ENCODE peak calls at places on chromosomes 2 and 18, in six cellular contexts. S is A673, M is colonic mucosa, B is heart right ventricle, D is breast epithelium, P is HepG2. E is an unnamed sample. For H3K27me3 and H3K4me1, the result is how much of the 10 kb centered on the place peaks cover.

GRCh38 chr18:9642799-9643445 is 28.6 kb upstream of the PPP4R1 start:
- DNase-seq in S (peak), M (no peak), B (no peak), D (no peak), P (no peak), E (no peak)

GRCh38 chr2:8334866-8335325 is 347.0 kb upstream of the ID2 start:
- DNase-seq in S (no peak), M (no peak), B (no peak), D (no peak), P (no peak), E (peak)

GRCh38 chr2:219784178-219784577 is 156.7 kb downstream of the SLC4A3 start:
- DNase-seq in S (no peak), M (no peak), B (no peak), D (no peak), P (no peak), E (no peak)

GRCh38 chr2:170455617-170456426 is 259.3 kb upstream of the SP5 start:
- DNase-seq in S (no peak), M (peak), B (no peak), D (no peak), P (peak), E (no peak)

GRCh38 chr2:15757820-15758586 is 166.3 kb downstream of the DDX1 start:
- DNase-seq in S (no peak), M (no peak), B (no peak), D (peak), P (no peak), E (no peak)

GRCh38 chr18:79396431-79397287 is 929 bp downstream of the NFATC1 start:
- DNase-seq in S (peak), M (peak), B (peak), D (no peak), P (no peak), E (no peak)

GRCh38 chr18:32318581-32318980 is 128.7 kb downstream of the MEP1B start:
- DNase-seq in S (no peak), M (no peak), B (no peak), D (no peak), P (no peak), E (no peak)

GRCh38 chr2:154133823-154134222 is 262.1 kb downstream of the GALNT13 start:
- DNase-seq in S (no peak), M (no peak), B (no peak), D (no peak), P (no peak), E (no peak)

GRCh38 chr2:85273732-85274731 is 53.8 kb downstream of the TGOLN2 start:
- DNase-seq in S (peak), M (no peak), B (no peak), D (peak), P (peak), E (no peak)

GRCh38 chr2:206240335-206240734 is 34.1 kb upstream of the ZDBF2 start:
- DNase-seq in S (no peak), M (no peak), B (no peak), D (no peak), P (no peak), E (no peak)

GRCh38 chr2:142724186-142724585 is 153.3 kb upstream of the KYNU start:
- DNase-seq in S (no peak), M (no peak), B (no peak), D (no peak), P (no peak), E (no peak)

DNA sequence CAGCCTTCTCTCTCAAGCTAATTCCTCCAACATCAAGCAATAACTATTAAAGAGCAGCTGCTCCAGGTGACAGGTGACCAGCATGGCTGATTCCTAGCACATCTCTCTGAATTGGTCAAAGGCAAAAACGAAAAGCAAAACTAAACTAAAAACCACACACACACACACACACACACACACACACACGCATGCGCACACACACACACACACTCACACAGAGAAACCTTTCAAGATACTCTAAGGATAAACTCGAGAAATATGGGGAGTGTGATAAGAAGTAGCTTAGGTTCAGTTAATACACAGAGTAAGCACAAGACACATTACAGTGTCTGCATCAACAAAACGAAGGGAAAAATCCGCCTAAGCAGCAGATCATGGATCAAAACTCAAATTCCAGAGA is 74.5 kb upstream of the FZD7 start:
- DNase-seq in S (no peak), M (no peak), B (no peak), D (no peak), P (no peak), E (no peak)
- H3K27me3 ChIP-seq in S (under half), M (under half), B (under half), D (under half), P (under half), E (under half)

DNA sequence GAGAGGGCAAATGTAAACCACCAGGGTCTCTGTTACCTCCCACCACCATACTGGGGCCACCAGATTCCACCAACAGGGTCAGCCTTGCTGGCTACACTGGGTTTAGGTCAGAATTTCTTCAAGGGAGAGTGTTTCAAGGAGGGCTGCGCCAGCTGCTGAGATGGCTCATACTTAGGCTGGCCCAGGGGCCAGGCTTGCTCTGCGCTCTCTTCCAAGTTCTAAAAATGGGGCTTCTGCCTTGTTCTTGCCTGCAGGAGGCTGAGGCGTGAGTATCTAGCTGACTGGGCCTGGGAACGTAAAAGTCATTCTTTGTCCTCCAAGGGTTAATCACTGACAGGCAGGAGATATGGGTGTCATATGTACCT is 28.1 kb downstream of the MRPL33 start:
- DNase-seq in S (no peak), M (no peak), B (no peak), D (no peak), P (no peak), E (no peak)
- H3K27ac ChIP-seq in S (peak), M (peak), B (peak), D (peak), P (no peak), E (peak)

GRCh38 chr18:3716116-3716660 is 266.2 kb downstream of the TGIF1 start:
- DNase-seq in S (no peak), M (no peak), B (no peak), D (no peak), P (no peak), E (no peak)

GRCh38 chr18:3715223-3716080 is 265.5 kb downstream of the TGIF1 start:
- DNase-seq in S (no peak), M (no peak), B (no peak), D (no peak), P (no peak), E (no peak)

GRCh38 chr18:3713166-3713565 is 263.2 kb downstream of the TGIF1 start:
- DNase-seq in S (no peak), M (no peak), B (no peak), D (no peak), P (no peak), E (no peak)

GRCh38 chr18:3712485-3712884 is 262.5 kb downstream of the TGIF1 start:
- DNase-seq in S (no peak), M (no peak), B (no peak), D (no peak), P (no peak), E (no peak)

GRCh38 chr18:3713708-3714107 is 263.7 kb downstream of the TGIF1 start:
- DNase-seq in S (no peak), M (no peak), B (no peak), D (no peak), P (no peak), E (no peak)
- H3K4me1 ChIP-seq in S (half or more), M (under half), B (under half), D (under half), P (under half), E (under half)

GRCh38 chr2:236169151-236169721 is 1.1 kb upstream of the GBX2 start:
- DNase-seq in S (peak), M (no peak), B (no peak), D (no peak), P (no peak), E (no peak)
- H3K27me3 ChIP-seq in S (half or more), M (half or more), B (half or more), D (under half), P (half or more), E (half or more)

GRCh38 chr2:55781542-55781941 is 87.9 kb upstream of the PNPT1 start:
- DNase-seq in S (peak), M (no peak), B (no peak), D (no peak), P (no peak), E (no peak)
- H3K27ac ChIP-seq in S (no peak), M (no peak), B (no peak), D (no peak), P (no peak), E (no peak)

E was measured in right atrium auricular region.